ENCODE peak calls at places on chromosomes 12 and 14, in six cellular contexts. T is NCI-H1930; P is stimulated activated CD8-positive, alpha-beta memory T cell treated with anti-CD3 and anti-CD28 coated beads, Interleukin-7, amount 100 ng/mL, for 1 hour; F is WTC11; S is AG20443; D is activated naive CD8-positive, alpha-beta T cell treated with anti-CD3 and anti-CD28 coated beads, Interleukin-2, amount 10 ng/mL, durations not matched to agents 7 days and 5 days. J is an unnamed sample.

GRCh38 chr12:21502164-21502496 is 541 bp downstream of the GOLT1B start:
- DNase-seq in T (no peak), P (no peak), F (no peak), S (peak), D (no peak), J (no peak)

GRCh38 chr12:132955094-132955932 is 793 bp downstream of the ZNF605 start:
- DNase-seq in T (peak), P (no peak), F (no peak), S (peak), D (no peak), J (peak)

GRCh38 chr14:54766276-54767138 is 136.1 kb downstream of the GCH1 start:
- DNase-seq in T (no peak), P (no peak), F (no peak), S (no peak), D (no peak), J (no peak)

GRCh38 chr12:50771409-50771808 is 7.5 kb downstream of the ATF1 start:
- DNase-seq in T (no peak), P (no peak), F (no peak), S (no peak), D (no peak), J (no peak)

GRCh38 chr14:23307687-23308644 is 1.3 kb downstream of the BCL2L2 start:
- DNase-seq in T (no peak), P (no peak), F (no peak), S (no peak), D (no peak), J (no peak)

GRCh38 chr12:44403185-44403584 is 472.9 kb downstream of the NELL2 start:
- DNase-seq in T (no peak), P (no peak), F (no peak), S (no peak), D (no peak), J (no peak)

GRCh38 chr14:21034707-21035106 is at the start of gene RNASE13:
- DNase-seq in T (no peak), P (no peak), F (no peak), S (no peak), D (no peak), J (no peak)

GRCh38 chr14:23362200-23362599 is 2.8 kb downstream of the EFS start:
- DNase-seq in T (no peak), P (no peak), F (no peak), S (peak), D (no peak), J (no peak)